ENCODE peak calls at places on chromosomes 6 and 20, in ten cellular contexts. J is left cardiac atrium; P is left ventricle myocardium superior; E is activated CD8-positive, alpha-beta T cell treated with anti-CD3 and anti-CD28 coated beads, Interleukin-2, amount 10 ng/mL, durations not matched to agents 7 days and 5 days; L is lower lobe of right lung; B is aorta; I is naive thymus-derived CD8-positive, alpha-beta T cell; Q is pancreas; K is thoracic aorta; S is right lobe of liver. U is an unnamed sample.

GRCh38 chr6:122066200-122066599 is 333.3 kb upstream of the HSF2 start:
- ATAC-seq in J (no peak), P (no peak), E (no peak), L (no peak), B (no peak), I (no peak), Q (no peak), K (no peak), S (no peak), U (no peak)

GRCh38 chr6:11665636-11666335 is 112.8 kb downstream of the ADTRP start:
- ATAC-seq in J (no peak), P (no peak), E (no peak), L (no peak), B (no peak), I (no peak), Q (no peak), K (no peak), S (no peak), U (no peak)

GRCh38 chr6:4665489-4666417 is 110.5 kb upstream of the CDYL start:
- ATAC-seq in J (no peak), P (no peak), E (no peak), L (no peak), B (no peak), I (no peak), Q (no peak), K (no peak), S (no peak), U (no peak)

GRCh38 chr6:40512340-40512739 is 74.8 kb downstream of the LRFN2 start:
- ATAC-seq in J (no peak), P (no peak), E (no peak), L (no peak), B (no peak), I (no peak), Q (no peak), K (no peak), S (no peak), U (no peak)

GRCh38 chr6:154961141-154961540 is 34.0 kb upstream of the TIAM2 start:
- ATAC-seq in J (no peak), P (no peak), E (no peak), L (no peak), B (no peak), I (no peak), Q (no peak), K (no peak), S (no peak), U (no peak)

GRCh38 chr6:43884660-43885022 is 114.6 kb downstream of the VEGFA start:
- ATAC-seq in J (peak; percentile 40), P (peak; percentile 43), E (no peak), L (no peak), B (peak; percentile 21), I (no peak), Q (peak; percentile 29), K (no peak), S (peak; percentile 48), U (no peak)

GRCh38 chr6:154950979-154951378 is 44.1 kb upstream of the TIAM2 start:
- ATAC-seq in J (no peak), P (no peak), E (peak; percentile 18), L (no peak), B (no peak), I (no peak), Q (no peak), K (no peak), S (no peak), U (no peak)

GRCh38 chr6:109678240-109678639 is 12.8 kb downstream of the AK9 start:
- ATAC-seq in J (no peak), P (no peak), E (no peak), L (no peak), B (no peak), I (no peak), Q (no peak), K (no peak), S (no peak), U (no peak)

GRCh38 chr20:41717464-41717863 is 99.3 kb upstream of the CHD6 start:
- ATAC-seq in J (peak; percentile 85), P (peak; percentile 24), E (no peak), L (no peak), B (peak; percentile 15), I (no peak), Q (no peak), K (no peak), S (no peak), U (no peak)

GRCh38 chr6:1910621-1911407 is 301.1 kb downstream of the FOXC1 start:
- ATAC-seq in J (no peak), P (no peak), E (no peak), L (no peak), B (no peak), I (no peak), Q (no peak), K (no peak), S (no peak), U (no peak)

GRCh38 chr20:7094438-7094997 is 327.0 kb downstream of the BMP2 start:
- ATAC-seq in J (no peak), P (no peak), E (no peak), L (peak; percentile 51), B (no peak), I (no peak), Q (no peak), K (no peak), S (peak; percentile 47), U (no peak)

GRCh38 chr6:123770247-123770949 is 33.3 kb upstream of the NKAIN2 start:
- ATAC-seq in J (no peak), P (no peak), E (no peak), L (no peak), B (no peak), I (no peak), Q (no peak), K (no peak), S (no peak), U (no peak)

GRCh38 chr6:16134430-16134829 is 5.5 kb downstream of the MYLIP start:
- ATAC-seq in J (no peak), P (no peak), E (no peak), L (no peak), B (no peak), I (no peak), Q (no peak), K (no peak), S (no peak), U (no peak)

GRCh38 chr6:159819932-159820640 is 20.0 kb downstream of the PNLDC1 start:
- ATAC-seq in J (peak; percentile 21), P (no peak), E (peak; percentile 85), L (peak; percentile 35), B (no peak), I (peak; percentile 84), Q (peak; percentile 23), K (no peak), S (peak; percentile 17), U (no peak)

GRCh38 chr20:50514750-50515149 is 4.6 kb downstream of the PTPN1 start:
- ATAC-seq in J (no peak), P (no peak), E (no peak), L (no peak), B (no peak), I (no peak), Q (no peak), K (no peak), S (no peak), U (no peak)

GRCh38 chr6:157182503-157183254 is 140.6 kb downstream of the TMEM242 start:
- ATAC-seq in J (no peak), P (no peak), E (no peak), L (no peak), B (no peak), I (no peak), Q (no peak), K (no peak), S (peak; percentile 10), U (no peak)

GRCh38 chr20:63847374-63848002 is 13.8 kb upstream of the ABHD16B start:
- ATAC-seq in J (peak; percentile 6), P (peak; percentile 21), E (no peak), L (peak; percentile 31), B (no peak), I (no peak), Q (no peak), K (no peak), S (peak; percentile 48), U (peak; percentile 38)

GRCh38 chr6:42431356-42431755 is 20.4 kb downstream of the TRERF1 start:
- ATAC-seq in J (no peak), P (no peak), E (no peak), L (no peak), B (no peak), I (no peak), Q (no peak), K (no peak), S (no peak), U (no peak)

GRCh38 chr6:55866110-55866509 is 9.3 kb downstream of the BMP5 start:
- ATAC-seq in J (no peak), P (no peak), E (no peak), L (peak; percentile 74), B (no peak), I (no peak), Q (no peak), K (no peak), S (no peak), U (no peak)

GRCh38 chr6:113994934-113995342 is 24.0 kb upstream of the HDAC2 start:
- ATAC-seq in J (peak; percentile 84), P (peak; percentile 88), E (peak; percentile 47), L (peak; percentile 84), B (peak; percentile 53), I (peak; percentile 56), Q (peak; percentile 84), K (no peak), S (peak; percentile 72), U (no peak)

GRCh38 chr6:108868551-108869145 is 20.4 kb downstream of the ARMC2 start:
- ATAC-seq in J (peak; percentile 32), P (peak; percentile 77), E (no peak), L (no peak), B (peak; percentile 35), I (no peak), Q (no peak), K (no peak), S (no peak), U (no peak)

GRCh38 chr6:92617726-92618125 is 801.6 kb downstream of the EPHA7 start:
- ATAC-seq in J (no peak), P (no peak), E (no peak), L (no peak), B (no peak), I (no peak), Q (no peak), K (no peak), S (no peak), U (no peak)

U was measured in gastroesophageal sphincter.